ENCODE peak calls at places on chromosomes 3 and 15, in nine cellular contexts. O is ovary, B is foreskin fibroblast, D is choroid plexus epithelial cell, Q is dorsolateral prefrontal cortex, R is HFF-Myc, Y is astrocyte of the spinal cord, X is AG04450, N is breast epithelium. P is an unnamed sample.

GRCh38 chr3:141441381-141442365 is 45.2 kb upstream of the RASA2 start:
- DNase-seq in B (peak; percentile 51), O (peak; percentile 69), R (no peak), D (peak; percentile 70), N (no peak), Q (peak; percentile 50), Y (peak; percentile 86), X (peak; percentile 67), P (peak; percentile 68)

GRCh38 chr3:154071154-154071553 is 50.0 kb upstream of the ARHGEF26 start:
- DNase-seq in O (no peak), B (no peak), Y (no peak), Q (no peak), D (no peak), R (no peak), N (no peak), X (no peak), P (peak; percentile 72)

GRCh38 chr15:91472316-91472756 is 372.3 kb downstream of the SV2B start:
- DNase-seq in O (no peak), Y (no peak), Q (no peak), R (no peak), B (no peak), X (no peak), N (no peak), D (no peak), P (no peak)

GRCh38 chr3:41880387-41880786 is 81.5 kb downstream of the ULK4 start:
- DNase-seq in N (no peak), O (no peak), Q (no peak), B (no peak), Y (no peak), X (no peak), R (no peak), D (no peak), P (no peak)

GRCh38 chr15:96058103-96058851 is 272.2 kb upstream of the NR2F2 start:
- DNase-seq in N (no peak), Y (no peak), R (no peak), X (no peak), B (no peak), D (no peak), O (no peak), Q (no peak), P (no peak)

GRCh38 chr3:66401578-66402382 is 99.0 kb downstream of the LRIG1 start:
- DNase-seq in O (no peak), R (no peak), X (no peak), B (no peak), Y (no peak), D (no peak), N (no peak), Q (no peak), P (no peak)

GRCh38 chr15:69818529-69818928 is 279.2 kb downstream of the TLE3 start:
- DNase-seq in R (no peak), Q (no peak), N (no peak), O (no peak), Y (no peak), X (no peak), D (no peak), B (no peak), P (no peak)

GRCh38 chr3:126361211-126361610 is 4.0 kb upstream of the KLF15 start:
- DNase-seq in N (no peak), R (no peak), X (no peak), Q (peak; percentile 1), Y (no peak), D (no peak), B (no peak), O (peak; percentile 15), P (no peak)

GRCh38 chr3:125398952-125399351 is 23.8 kb upstream of the ZNF148 start:
- DNase-seq in R (no peak), D (no peak), X (no peak), O (no peak), Q (no peak), Y (no peak), B (no peak), N (no peak), P (peak; percentile 51)

GRCh38 chr15:32774022-32774421 is 56.2 kb downstream of the GREM1 start:
- DNase-seq in Q (no peak), X (peak; percentile 76), R (peak; percentile 59), N (no peak), B (peak; percentile 96), D (peak; percentile 79), O (no peak), Y (peak; percentile 89), P (peak; percentile 60)

GRCh38 chr15:57610130-57610529 is 18.4 kb downstream of the MYZAP start:
- DNase-seq in N (peak; percentile 38), X (no peak), Q (no peak), R (peak; percentile 54), O (peak; percentile 69), D (peak; percentile 65), Y (peak; percentile 76), B (peak; percentile 64), P (peak; percentile 85)

GRCh38 chr15:61057830-61058529 is 171.1 kb downstream of the RORA start:
- DNase-seq in D (no peak), R (no peak), B (no peak), Q (no peak), X (no peak), N (no peak), Y (no peak), O (no peak), P (no peak)

GRCh38 chr3:176395269-176395668 is 802.0 kb downstream of the TBL1XR1 start:
- DNase-seq in D (no peak), Y (no peak), R (no peak), X (no peak), O (no peak), Q (no peak), N (no peak), B (no peak), P (no peak)

GRCh38 chr15:56215769-56216168 is 27.9 kb downstream of the RFX7 start:
- DNase-seq in O (no peak), Y (peak; percentile 97), B (no peak), N (no peak), X (peak; percentile 32), Q (no peak), R (no peak), D (peak; percentile 97), P (no peak)

GRCh38 chr3:29773481-29773880 is 492.6 kb downstream of the RBMS3 start:
- DNase-seq in O (no peak), Y (no peak), X (no peak), N (no peak), B (no peak), D (no peak), R (no peak), Q (no peak), P (no peak)

GRCh38 chr3:196236169-196236568 is 19.8 kb downstream of the SLC51A start:
- DNase-seq in D (no peak), O (no peak), B (no peak), Q (no peak), N (no peak), R (no peak), Y (no peak), X (no peak), P (no peak)

DNA sequence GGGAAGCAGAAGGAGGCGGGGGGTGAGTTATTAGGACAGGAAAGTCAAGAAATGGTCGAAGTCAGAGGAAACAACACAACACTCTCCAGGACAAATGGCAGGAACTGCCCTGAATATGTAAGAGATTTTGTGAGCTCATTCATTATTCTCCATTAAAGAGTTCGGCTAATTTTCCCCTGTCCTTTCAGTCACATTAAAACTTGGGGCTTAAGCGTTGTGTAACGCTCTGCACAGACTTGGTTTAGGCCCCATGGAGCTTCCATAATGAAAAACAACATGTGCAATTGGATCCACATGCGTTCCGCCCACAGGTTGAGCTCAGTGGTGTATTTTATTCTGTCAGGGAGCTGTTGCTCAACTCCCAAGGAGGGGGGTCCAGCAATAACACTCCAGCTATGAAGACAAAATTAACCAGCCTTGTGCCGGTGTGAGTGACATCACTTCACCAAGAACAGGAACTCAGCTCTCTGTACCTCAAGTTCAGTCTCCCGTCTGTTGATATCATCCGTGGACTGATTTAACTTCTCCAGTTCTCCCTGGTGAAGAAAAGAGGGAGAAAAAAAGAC is 2.3 kb downstream of the SH3BP5 start:
- DNase-seq in Y (peak; percentile 75), O (peak; percentile 63), X (no peak), N (peak; percentile 67), B (peak; percentile 92), Q (no peak), D (peak; percentile 97), R (peak; percentile 77), P (no peak)
- H3K4me3 ChIP-seq in Y (no peak overlapping the region), O (peak overlapping the region; percentile 83), X (no peak overlapping the region), N (peak overlapping the region; percentile 72), B (peak overlapping the region; percentile 80), Q (peak overlapping the region; percentile 84), D (peak overlapping the region; percentile 95), R (peak overlapping the region; percentile 67), P (no peak overlapping the region)

GRCh38 chr3:123153124-123153523 is 48.6 kb upstream of the SEC22A start:
- DNase-seq in N (no peak), Q (no peak), X (no peak), B (no peak), R (no peak), O (no peak), Y (no peak), D (no peak), P (no peak)
- TF ChIP-seq CTCF in N (no peak), Q (no peak), X (no peak), B (no peak), R (no peak), O (no peak), Y (no peak), D (no peak), P (no peak)

GRCh38 chr3:112121577-112122547 is 11.2 kb downstream of the GCSAM start:
- DNase-seq in R (no peak), B (no peak), Q (no peak), N (no peak), O (no peak), X (no peak), Y (no peak), D (no peak), P (no peak)

GRCh38 chr3:112119686-112120484 is 13.2 kb downstream of the GCSAM start:
- DNase-seq in B (no peak), O (no peak), D (no peak), Y (no peak), Q (no peak), N (no peak), X (no peak), R (no peak), P (no peak)

GRCh38 chr3:112122870-112123269 is 10.2 kb downstream of the GCSAM start:
- DNase-seq in X (no peak), Q (no peak), O (no peak), Y (no peak), D (no peak), R (no peak), N (no peak), B (no peak), P (no peak)

GRCh38 chr3:112117826-112118571 is 15.0 kb downstream of the GCSAM start:
- DNase-seq in Y (no peak), X (no peak), R (no peak), O (no peak), N (no peak), Q (no peak), B (no peak), D (no peak), P (no peak)

DNA sequence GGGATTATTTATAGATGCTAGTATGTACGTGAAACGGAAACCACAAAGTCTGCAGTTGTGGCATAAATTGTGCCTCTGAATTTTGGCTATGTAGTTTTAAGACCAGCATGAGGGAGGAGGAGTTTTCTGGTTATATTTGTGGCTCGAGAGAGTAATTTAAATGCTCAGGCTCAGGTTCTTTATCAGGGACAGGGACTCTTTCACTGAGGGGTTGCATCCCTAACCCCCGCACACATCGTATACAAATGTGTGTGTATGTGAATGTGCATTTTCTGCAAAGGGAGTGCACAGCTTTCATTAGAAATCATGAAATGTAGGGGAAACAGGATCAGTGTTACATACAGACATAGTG is 12.6 kb downstream of the GCSAM start:
- DNase-seq in X (no peak), N (no peak), O (no peak), B (no peak), R (no peak), D (no peak), Q (no peak), Y (no peak), P (no peak)
- H3K4me3 ChIP-seq in X (no peak overlapping the region), N (no peak overlapping the region), O (no peak overlapping the region), B (no peak overlapping the region), R (no peak overlapping the region), D (no peak overlapping the region), Q (no peak overlapping the region), Y (no peak overlapping the region), P (no peak overlapping the region)

GRCh38 chr15:22989576-22990477 is 9.7 kb upstream of the CYFIP1 start:
- DNase-seq in Y (no peak), R (no peak), N (no peak), D (no peak), O (no peak), X (no peak), B (no peak), Q (no peak), P (peak; percentile 49)
- TF ChIP-seq CTCF in Y (no peak), R (no peak), N (no peak), D (no peak), O (no peak), X (no peak), B (no peak), Q (no peak), P (peak; percentile 24)

P was measured in epithelial cell of esophagus.